ENCODE peak calls at places on chromosomes 12 and 14, in seven cellular contexts. One of them, this sample, is unnamed.

GRCh38 chr12:125208942-125209341 is 143.7 kb downstream of the AACS start:
- DNase-seq in NCI-H69: no peak
- DNase-seq in testis: no peak
- DNase-seq in activated naive CD8-positive, alpha-beta T cell treated with anti-CD3 and anti-CD28 coated beads, Interleukin-2, amount 50 U/mL, for 24 hours: no peak
- DNase-seq in HuH-7: no peak
- DNase-seq in EH: no peak
- DNase-seq in upper lobe of right lung: no peak
- DNase-seq in this sample: no peak

GRCh38 chr12:6980740-6981139 is 10.0 kb downstream of the EMG1 start:
- DNase-seq in NCI-H69: no peak
- DNase-seq in testis: no peak
- DNase-seq in activated naive CD8-positive, alpha-beta T cell treated with anti-CD3 and anti-CD28 coated beads, Interleukin-2, amount 50 U/mL, for 24 hours: no peak
- DNase-seq in HuH-7: no peak
- DNase-seq in EH: no peak
- DNase-seq in upper lobe of right lung: no peak
- DNase-seq in this sample: peak

GRCh38 chr14:67232066-67232465 is 9.2 kb upstream of the PALS1 start:
- DNase-seq in NCI-H69: peak
- DNase-seq in testis: no peak
- DNase-seq in activated naive CD8-positive, alpha-beta T cell treated with anti-CD3 and anti-CD28 coated beads, Interleukin-2, amount 50 U/mL, for 24 hours: no peak
- DNase-seq in HuH-7: no peak
- DNase-seq in EH: no peak
- DNase-seq in upper lobe of right lung: no peak
- DNase-seq in this sample: no peak

GRCh38 chr14:44912041-44912869 is 49.5 kb downstream of the KLHL28 start:
- DNase-seq in NCI-H69: peak
- DNase-seq in testis: peak
- DNase-seq in activated naive CD8-positive, alpha-beta T cell treated with anti-CD3 and anti-CD28 coated beads, Interleukin-2, amount 50 U/mL, for 24 hours: no peak
- DNase-seq in HuH-7: no peak
- DNase-seq in EH: no peak
- DNase-seq in upper lobe of right lung: no peak
- DNase-seq in this sample: no peak

GRCh38 chr12:106113446-106114083 is 25.2 kb downstream of the NUAK1 start:
- DNase-seq in NCI-H69: peak
- DNase-seq in testis: no peak
- DNase-seq in activated naive CD8-positive, alpha-beta T cell treated with anti-CD3 and anti-CD28 coated beads, Interleukin-2, amount 50 U/mL, for 24 hours: no peak
- DNase-seq in HuH-7: no peak
- DNase-seq in EH: peak
- DNase-seq in upper lobe of right lung: no peak
- DNase-seq in this sample: no peak

GRCh38 chr12:52379536-52379935 is 5.9 kb downstream of the KRT84 start:
- DNase-seq in NCI-H69: no peak
- DNase-seq in testis: no peak
- DNase-seq in activated naive CD8-positive, alpha-beta T cell treated with anti-CD3 and anti-CD28 coated beads, Interleukin-2, amount 50 U/mL, for 24 hours: no peak
- DNase-seq in HuH-7: no peak
- DNase-seq in EH: no peak
- DNase-seq in upper lobe of right lung: no peak
- DNase-seq in this sample: no peak

GRCh38 chr12:27824126-27824842 is 44.2 kb upstream of the MANSC4 start:
- DNase-seq in NCI-H69: no peak
- DNase-seq in testis: no peak
- DNase-seq in activated naive CD8-positive, alpha-beta T cell treated with anti-CD3 and anti-CD28 coated beads, Interleukin-2, amount 50 U/mL, for 24 hours: no peak
- DNase-seq in HuH-7: no peak
- DNase-seq in EH: no peak
- DNase-seq in upper lobe of right lung: no peak
- DNase-seq in this sample: no peak

GRCh38 chr12:123744836-123745235 is 17.3 kb upstream of the DNAH10 start:
- DNase-seq in NCI-H69: no peak
- DNase-seq in testis: peak
- DNase-seq in activated naive CD8-positive, alpha-beta T cell treated with anti-CD3 and anti-CD28 coated beads, Interleukin-2, amount 50 U/mL, for 24 hours: no peak
- DNase-seq in HuH-7: no peak
- DNase-seq in EH: no peak
- DNase-seq in upper lobe of right lung: no peak
- DNase-seq in this sample: peak

GRCh38 chr12:31650927-31651326 is 8.6 kb upstream of the ETFBKMT start:
- DNase-seq in NCI-H69: peak
- DNase-seq in testis: no peak
- DNase-seq in activated naive CD8-positive, alpha-beta T cell treated with anti-CD3 and anti-CD28 coated beads, Interleukin-2, amount 50 U/mL, for 24 hours: no peak
- DNase-seq in HuH-7: no peak
- DNase-seq in EH: peak
- DNase-seq in upper lobe of right lung: no peak
- DNase-seq in this sample: peak

GRCh38 chr14:67573268-67574010 is 26.6 kb downstream of the PIGH start:
- DNase-seq in NCI-H69: peak
- DNase-seq in testis: no peak
- DNase-seq in activated naive CD8-positive, alpha-beta T cell treated with anti-CD3 and anti-CD28 coated beads, Interleukin-2, amount 50 U/mL, for 24 hours: no peak
- DNase-seq in HuH-7: no peak
- DNase-seq in EH: no peak
- DNase-seq in upper lobe of right lung: peak
- DNase-seq in this sample: peak

GRCh38 chr12:65280306-65280705 is 1.8 kb downstream of the MSRB3 start:
- DNase-seq in NCI-H69: no peak
- DNase-seq in testis: no peak
- DNase-seq in activated naive CD8-positive, alpha-beta T cell treated with anti-CD3 and anti-CD28 coated beads, Interleukin-2, amount 50 U/mL, for 24 hours: no peak
- DNase-seq in HuH-7: no peak
- DNase-seq in EH: peak
- DNase-seq in upper lobe of right lung: no peak
- DNase-seq in this sample: no peak

GRCh38 chr12:109016978-109017377 is 3.9 kb downstream of the SVOP start:
- DNase-seq in NCI-H69: no peak
- DNase-seq in testis: no peak
- DNase-seq in activated naive CD8-positive, alpha-beta T cell treated with anti-CD3 and anti-CD28 coated beads, Interleukin-2, amount 50 U/mL, for 24 hours: no peak
- DNase-seq in HuH-7: no peak
- DNase-seq in EH: no peak
- DNase-seq in upper lobe of right lung: no peak
- DNase-seq in this sample: no peak

GRCh38 chr12:7009512-7009911 is 8.8 kb downstream of the LPCAT3 start:
- DNase-seq in NCI-H69: no peak
- DNase-seq in testis: no peak
- DNase-seq in activated naive CD8-positive, alpha-beta T cell treated with anti-CD3 and anti-CD28 coated beads, Interleukin-2, amount 50 U/mL, for 24 hours: no peak
- DNase-seq in HuH-7: no peak
- DNase-seq in EH: no peak
- DNase-seq in upper lobe of right lung: no peak
- DNase-seq in this sample: no peak

GRCh38 chr12:2301531-2302461 is 249.0 kb downstream of the CACNA1C start:
- DNase-seq in NCI-H69: no peak
- DNase-seq in testis: no peak
- DNase-seq in activated naive CD8-positive, alpha-beta T cell treated with anti-CD3 and anti-CD28 coated beads, Interleukin-2, amount 50 U/mL, for 24 hours: no peak
- DNase-seq in HuH-7: no peak
- DNase-seq in EH: peak
- DNase-seq in upper lobe of right lung: no peak
- DNase-seq in this sample: no peak

GRCh38 chr14:68466491-68466977 is 326.3 kb downstream of the ZFP36L1 start:
- DNase-seq in NCI-H69: no peak
- DNase-seq in testis: no peak
- DNase-seq in activated naive CD8-positive, alpha-beta T cell treated with anti-CD3 and anti-CD28 coated beads, Interleukin-2, amount 50 U/mL, for 24 hours: no peak
- DNase-seq in HuH-7: no peak
- DNase-seq in EH: peak
- DNase-seq in upper lobe of right lung: no peak
- DNase-seq in this sample: peak

GRCh38 chr12:109987615-109988014 is 8.6 kb downstream of the GIT2 start:
- DNase-seq in NCI-H69: no peak
- DNase-seq in testis: no peak
- DNase-seq in activated naive CD8-positive, alpha-beta T cell treated with anti-CD3 and anti-CD28 coated beads, Interleukin-2, amount 50 U/mL, for 24 hours: no peak
- DNase-seq in HuH-7: no peak
- DNase-seq in EH: peak
- DNase-seq in upper lobe of right lung: no peak
- DNase-seq in this sample: no peak

GRCh38 chr14:100147691-100148464 is 11.6 kb downstream of the DEGS2 start:
- DNase-seq in NCI-H69: peak
- DNase-seq in testis: no peak
- DNase-seq in activated naive CD8-positive, alpha-beta T cell treated with anti-CD3 and anti-CD28 coated beads, Interleukin-2, amount 50 U/mL, for 24 hours: no peak
- DNase-seq in HuH-7: no peak
- DNase-seq in EH: no peak
- DNase-seq in upper lobe of right lung: no peak
- DNase-seq in this sample: no peak

GRCh38 chr14:101559624-101560533 is 1.4 kb upstream of the DIO3 start:
- DNase-seq in NCI-H69: no peak
- DNase-seq in testis: peak
- DNase-seq in activated naive CD8-positive, alpha-beta T cell treated with anti-CD3 and anti-CD28 coated beads, Interleukin-2, amount 50 U/mL, for 24 hours: peak
- DNase-seq in HuH-7: peak
- DNase-seq in EH: no peak
- DNase-seq in upper lobe of right lung: no peak
- DNase-seq in this sample: peak

GRCh38 chr14:104677506-104678332 is 11.7 kb upstream of the INF2 start:
- DNase-seq in NCI-H69: peak
- DNase-seq in testis: peak
- DNase-seq in activated naive CD8-positive, alpha-beta T cell treated with anti-CD3 and anti-CD28 coated beads, Interleukin-2, amount 50 U/mL, for 24 hours: peak
- DNase-seq in HuH-7: peak
- DNase-seq in EH: peak
- DNase-seq in upper lobe of right lung: peak
- DNase-seq in this sample: peak

GRCh38 chr12:14768823-14769405 is 34.4 kb downstream of the WBP11 start:
- DNase-seq in NCI-H69: no peak
- DNase-seq in testis: peak
- DNase-seq in activated naive CD8-positive, alpha-beta T cell treated with anti-CD3 and anti-CD28 coated beads, Interleukin-2, amount 50 U/mL, for 24 hours: peak
- DNase-seq in HuH-7: no peak
- DNase-seq in EH: peak
- DNase-seq in upper lobe of right lung: no peak
- DNase-seq in this sample: no peak

GRCh38 chr14:58082491-58083098 is 69.4 kb downstream of the ARMH4 start:
- DNase-seq in NCI-H69: peak
- DNase-seq in testis: no peak
- DNase-seq in activated naive CD8-positive, alpha-beta T cell treated with anti-CD3 and anti-CD28 coated beads, Interleukin-2, amount 50 U/mL, for 24 hours: no peak
- DNase-seq in HuH-7: no peak
- DNase-seq in EH: peak
- DNase-seq in upper lobe of right lung: no peak
- DNase-seq in this sample: no peak

GRCh38 chr12:93380480-93381121 is 2.9 kb downstream of the NUDT4 start:
- DNase-seq in NCI-H69: peak
- DNase-seq in testis: no peak
- DNase-seq in activated naive CD8-positive, alpha-beta T cell treated with anti-CD3 and anti-CD28 coated beads, Interleukin-2, amount 50 U/mL, for 24 hours: no peak
- DNase-seq in HuH-7: peak
- DNase-seq in EH: peak
- DNase-seq in upper lobe of right lung: no peak
- DNase-seq in this sample: no peak

GRCh38 chr12:43723134-43723533 is 35.5 kb downstream of the PUS7L start:
- DNase-seq in NCI-H69: no peak
- DNase-seq in testis: no peak
- DNase-seq in activated naive CD8-positive, alpha-beta T cell treated with anti-CD3 and anti-CD28 coated beads, Interleukin-2, amount 50 U/mL, for 24 hours: no peak
- DNase-seq in HuH-7: no peak
- DNase-seq in EH: no peak
- DNase-seq in upper lobe of right lung: no peak
- DNase-seq in this sample: no peak

GRCh38 chr14:35335388-35336092 is 43.4 kb downstream of the PSMA6 start:
- DNase-seq in NCI-H69: peak
- DNase-seq in testis: peak
- DNase-seq in activated naive CD8-positive, alpha-beta T cell treated with anti-CD3 and anti-CD28 coated beads, Interleukin-2, amount 50 U/mL, for 24 hours: no peak
- DNase-seq in HuH-7: no peak
- DNase-seq in EH: no peak
- DNase-seq in upper lobe of right lung: peak
- DNase-seq in this sample: no peak

GRCh38 chr12:41769810-41770209 is 374.9 kb downstream of the GXYLT1 start:
- DNase-seq in NCI-H69: no peak
- DNase-seq in testis: no peak
- DNase-seq in activated naive CD8-positive, alpha-beta T cell treated with anti-CD3 and anti-CD28 coated beads, Interleukin-2, amount 50 U/mL, for 24 hours: no peak
- DNase-seq in HuH-7: no peak
- DNase-seq in EH: no peak
- DNase-seq in upper lobe of right lung: no peak
- DNase-seq in this sample: no peak